ENCODE peak calls at places on chromosome 17, in seven cellular contexts. L, H, J, X, R, C and U are unnamed samples.

GRCh38 chr17:1908699-1909309 is 79.0 kb downstream of the RPA1 start:
- DNase-seq in X (peak), L (peak), H (no peak), J (no peak), C (peak), R (peak), U (no peak)

GRCh38 chr17:80192268-80192667 is 22.4 kb downstream of the CARD14 start:
- DNase-seq in R (no peak), H (no peak), J (no peak), L (no peak), X (no peak), C (no peak), U (no peak)

GRCh38 chr17:5238333-5238732 is 3.7 kb upstream of the SCIMP start:
- DNase-seq in J (no peak), H (no peak), C (no peak), R (no peak), L (no peak), X (no peak), U (no peak)

GRCh38 chr17:15934866-15935265 is 10.1 kb upstream of the ADORA2B start:
- DNase-seq in C (no peak), R (no peak), X (no peak), H (no peak), J (no peak), L (no peak), U (no peak)

GRCh38 chr17:40452074-40452787 is 9.0 kb downstream of the IGFBP4 start:
- DNase-seq in C (no peak), R (peak), X (peak), H (no peak), J (no peak), L (peak), U (no peak)

GRCh38 chr17:16652252-16652651 is 1.4 kb downstream of the ZNF624 start:
- DNase-seq in H (no peak), R (no peak), J (no peak), L (no peak), C (no peak), X (no peak), U (no peak)

GRCh38 chr17:79627184-79627765 is 16.4 kb upstream of the RBFOX3 start:
- DNase-seq in J (no peak), H (peak), X (no peak), L (no peak), C (no peak), R (no peak), U (peak)

GRCh38 chr17:10265100-10265810 is 66.8 kb upstream of the GAS7 start:
- DNase-seq in C (no peak), X (no peak), J (no peak), R (no peak), H (no peak), L (no peak), U (no peak)

GRCh38 chr17:79461041-79461440 is 149.8 kb downstream of the RBFOX3 start:
- DNase-seq in X (no peak), L (peak), R (peak), J (no peak), C (no peak), H (no peak), U (no peak)

GRCh38 chr17:73493212-73493814 is 150.9 kb downstream of the SDK2 start:
- DNase-seq in C (no peak), R (no peak), L (no peak), H (no peak), J (no peak), X (no peak), U (no peak)

GRCh38 chr17:72545756-72546155 is 424.9 kb downstream of the SOX9 start:
- DNase-seq in L (no peak), J (no peak), C (no peak), X (no peak), R (no peak), H (no peak), U (no peak)

GRCh38 chr17:37447641-37448040 is 41.0 kb downstream of the TADA2A start:
- DNase-seq in J (no peak), X (no peak), C (no peak), R (no peak), L (peak), H (no peak), U (no peak)

GRCh38 chr17:54971147-54971546 is 2.6 kb downstream of the STXBP4 start:
- DNase-seq in C (no peak), J (no peak), X (no peak), R (no peak), L (no peak), H (no peak), U (no peak)

GRCh38 chr17:54969658-54970572 is 1.4 kb downstream of the STXBP4 start:
- DNase-seq in J (no peak), L (no peak), H (no peak), X (no peak), R (no peak), C (no peak), U (no peak)

GRCh38 chr17:54968259-54968953 is at the start of the genes COX11 and STXBP4:
- DNase-seq in J (peak), R (peak), X (peak), L (peak), C (peak), H (peak), U (peak)

GRCh38 chr17:54968954-54969400 is 412 bp downstream of the STXBP4 start:
- DNase-seq in R (no peak), L (no peak), X (no peak), H (no peak), J (no peak), C (peak), U (no peak)

GRCh38 chr17:54967621-54968258 is 714 bp downstream of the COX11 start:
- DNase-seq in R (peak), J (no peak), H (no peak), C (no peak), L (peak), X (no peak), U (no peak)
- H3K4me3 ChIP-seq in R (peak), J (peak), H (peak), C (peak), L (peak), X (peak), U (peak)

GRCh38 chr17:49252148-49252682 is 21.6 kb upstream of the PHOSPHO1 start:
- DNase-seq in H (peak), C (peak), X (no peak), J (no peak), L (no peak), R (peak), U (no peak)
- TF ChIP-seq CTCF in H (no peak), C (no peak), X (no peak), J (no peak), L (no peak), R (no peak), U (no peak)

GRCh38 chr17:70137451-70138230 is 31.7 kb upstream of the KCNJ2 start:
- DNase-seq in H (no peak), C (no peak), L (peak), X (peak), J (no peak), R (peak), U (no peak)
- H3K27ac ChIP-seq in H (peak), C (no peak), L (peak), X (peak), J (no peak), R (peak), U (peak)

GRCh38 chr17:34675605-34676004 is 96.2 kb downstream of the TMEM132E start:
- DNase-seq in L (no peak), X (no peak), J (no peak), R (no peak), C (no peak), H (no peak), U (no peak)

GRCh38 chr17:34672176-34672785 is 92.9 kb downstream of the TMEM132E start:
- DNase-seq in C (no peak), H (no peak), J (no peak), R (no peak), L (no peak), X (no peak), U (no peak)

GRCh38 chr17:34675143-34675542 is 95.8 kb downstream of the TMEM132E start:
- DNase-seq in J (no peak), H (no peak), X (no peak), C (no peak), L (no peak), R (no peak), U (no peak)

GRCh38 chr17:34673995-34674900 is 94.9 kb downstream of the TMEM132E start:
- DNase-seq in R (no peak), H (no peak), C (no peak), X (no peak), L (no peak), J (no peak), U (no peak)

GRCh38 chr17:34673516-34673915 is 94.1 kb downstream of the TMEM132E start:
- DNase-seq in J (no peak), X (no peak), L (no peak), C (no peak), H (no peak), R (no peak), U (no peak)
- H3K4me3 ChIP-seq in J (no peak), X (no peak), L (no peak), C (no peak), H (no peak), R (no peak), U (no peak)

GRCh38 chr17:63395075-63395815 is 50.9 kb downstream of the CYB561 start:
- DNase-seq in R (no peak), X (no peak), H (no peak), C (no peak), L (peak), J (no peak), U (no peak)

GRCh38 chr17:63387941-63388340 is 58.2 kb downstream of the CYB561 start:
- DNase-seq in X (no peak), C (no peak), H (no peak), J (no peak), R (no peak), L (no peak), U (no peak)

GRCh38 chr17:63390090-63390489 is 56.0 kb downstream of the CYB561 start:
- DNase-seq in R (no peak), C (no peak), X (no peak), H (no peak), L (no peak), J (no peak), U (no peak)
- TF ChIP-seq CTCF in R (no peak), C (no peak), X (no peak), H (no peak), L (no peak), J (no peak), U (no peak)

GRCh38 chr17:49815761-49816281 is 27.3 kb downstream of the KAT7 start:
- DNase-seq in L (no peak), X (no peak), C (no peak), R (no peak), J (no peak), H (no peak), U (no peak)
- H3K27ac ChIP-seq in L (no peak), X (no peak), C (no peak), R (no peak), J (no peak), H (peak), U (no peak)

DNA sequence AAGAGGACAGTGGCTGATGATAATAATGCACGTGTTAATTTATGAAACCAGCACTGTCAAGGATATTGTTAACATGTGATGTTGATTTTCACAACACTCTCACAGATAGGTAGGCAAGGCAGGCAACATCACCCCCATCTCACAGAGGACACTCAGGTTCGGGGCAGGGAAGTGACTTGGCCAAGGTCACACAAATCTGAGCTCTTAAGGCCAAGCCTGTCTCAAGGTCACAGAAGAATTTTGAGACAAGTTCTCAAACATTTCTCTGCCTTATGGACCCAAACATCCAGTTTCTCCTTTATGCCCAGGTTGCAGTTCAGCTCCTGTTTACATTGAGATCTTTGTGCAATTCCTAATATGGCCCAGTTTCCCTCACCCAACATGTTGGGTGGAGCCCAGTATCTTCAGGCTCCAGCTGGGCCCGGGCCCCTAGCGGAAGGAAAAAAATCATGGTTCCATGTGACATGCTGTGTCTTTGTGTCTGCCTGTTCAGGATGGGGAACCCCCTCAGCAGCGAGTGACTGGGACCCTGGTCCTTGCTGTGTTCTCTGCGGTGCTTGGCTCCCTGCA is 1.3 kb downstream of the SLC2A4 start:
- DNase-seq in C (no peak), J (no peak), H (no peak), X (no peak), L (no peak), R (no peak), U (no peak)
- H3K4me3 ChIP-seq in C (no peak), J (no peak), H (peak), X (no peak), L (no peak), R (no peak), U (no peak)

DNA sequence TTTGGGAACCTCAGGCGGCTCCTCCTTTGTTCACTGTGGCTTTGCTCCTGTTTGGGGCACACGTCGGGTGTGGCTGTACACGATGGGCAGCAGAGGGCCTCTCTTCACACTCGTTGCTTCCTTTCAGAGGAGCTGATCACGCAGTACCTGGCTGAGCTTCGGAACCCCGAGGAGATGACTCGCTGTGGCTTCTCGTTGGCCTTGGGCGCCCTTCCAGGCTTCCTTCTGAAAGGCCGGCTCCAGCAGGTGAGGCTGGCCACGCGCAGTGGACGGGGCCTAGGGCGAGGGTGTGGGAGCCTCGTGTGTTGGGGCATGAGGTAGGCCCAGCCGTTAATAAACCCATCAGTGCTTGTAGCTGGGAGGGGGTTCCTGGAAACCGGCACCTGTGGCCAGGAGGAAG is 85.0 kb upstream of the ZNF750 start:
- DNase-seq in C (no peak), L (no peak), X (no peak), J (no peak), R (no peak), H (peak), U (no peak)
- TF ChIP-seq CTCF in C (no peak), L (no peak), X (no peak), J (no peak), R (no peak), H (no peak), U (peak)

DNA sequence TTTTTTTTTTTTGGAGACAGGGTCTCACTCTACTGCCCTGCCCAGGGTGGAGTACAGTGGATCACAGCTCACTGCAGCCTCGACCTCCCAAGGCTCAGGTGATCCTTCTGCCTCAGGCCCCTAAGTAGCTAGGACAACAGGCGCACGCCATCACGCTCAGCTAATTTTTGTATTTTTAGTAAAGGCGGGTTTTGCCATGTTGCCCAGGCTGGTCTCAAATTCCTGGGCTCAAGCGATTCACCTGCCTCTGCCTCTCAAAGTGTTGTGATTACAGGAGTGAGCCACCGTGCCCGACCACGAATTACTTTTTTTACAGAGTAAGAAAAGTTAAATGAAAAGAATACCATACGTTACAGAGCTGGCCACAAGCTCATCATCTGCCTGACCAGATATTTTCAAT is 38.9 kb downstream of the AKAP10 start:
- DNase-seq in H (no peak), J (no peak), X (no peak), R (no peak), L (no peak), C (no peak), U (no peak)
- H3K27ac ChIP-seq in H (no peak), J (no peak), X (no peak), R (peak), L (no peak), C (no peak), U (no peak)